ENCODE peak calls at places on chromosomes 1 and 21, in nine cellular contexts. One of them, this sample, is unnamed. For H3K27me3 and H3K4me1, the result is how much of the 10 kb centered on the place peaks cover.

GRCh38 chr1:7387053-7387861 is 383.8 kb upstream of the VAMP3 start:
- DNase-seq in heart left ventricle: no peak
- DNase-seq in neuronal stem cell: no peak
- DNase-seq in cardiac muscle cell: no peak
- DNase-seq in sigmoid colon: peak
- DNase-seq in uterus: no peak
- DNase-seq in psoas muscle: no peak
- DNase-seq in heart right ventricle: peak
- DNase-seq in fibroblast of lung: peak
- DNase-seq in this sample: peak

GRCh38 chr1:153397924-153398651 is 7.2 kb upstream of the S100A8 start:
- DNase-seq in heart left ventricle: no peak
- DNase-seq in neuronal stem cell: no peak
- DNase-seq in cardiac muscle cell: no peak
- DNase-seq in sigmoid colon: no peak
- DNase-seq in uterus: no peak
- DNase-seq in psoas muscle: no peak
- DNase-seq in heart right ventricle: no peak
- DNase-seq in fibroblast of lung: no peak
- DNase-seq in this sample: no peak

GRCh38 chr1:204075116-204075636 is 2.3 kb downstream of the SOX13 start:
- DNase-seq in heart left ventricle: no peak
- DNase-seq in neuronal stem cell: no peak
- DNase-seq in cardiac muscle cell: peak
- DNase-seq in sigmoid colon: no peak
- DNase-seq in uterus: peak
- DNase-seq in psoas muscle: no peak
- DNase-seq in heart right ventricle: no peak
- DNase-seq in fibroblast of lung: no peak
- DNase-seq in this sample: peak

GRCh38 chr1:33500547-33500946 is 28.1 kb downstream of the ZSCAN20 start:
- DNase-seq in heart left ventricle: no peak
- DNase-seq in neuronal stem cell: no peak
- DNase-seq in cardiac muscle cell: no peak
- DNase-seq in sigmoid colon: no peak
- DNase-seq in uterus: no peak
- DNase-seq in psoas muscle: no peak
- DNase-seq in heart right ventricle: no peak
- DNase-seq in fibroblast of lung: no peak
- DNase-seq in this sample: no peak

GRCh38 chr1:14826172-14826636 is 227.7 kb downstream of the KAZN start:
- DNase-seq in heart left ventricle: no peak
- DNase-seq in neuronal stem cell: no peak
- DNase-seq in cardiac muscle cell: no peak
- DNase-seq in sigmoid colon: peak
- DNase-seq in uterus: peak
- DNase-seq in psoas muscle: no peak
- DNase-seq in heart right ventricle: no peak
- DNase-seq in fibroblast of lung: peak
- DNase-seq in this sample: no peak

GRCh38 chr1:78170845-78171244 is 125.1 kb downstream of the GIPC2 start:
- DNase-seq in heart left ventricle: no peak
- DNase-seq in neuronal stem cell: no peak
- DNase-seq in cardiac muscle cell: no peak
- DNase-seq in sigmoid colon: no peak
- DNase-seq in uterus: no peak
- DNase-seq in psoas muscle: no peak
- DNase-seq in heart right ventricle: no peak
- DNase-seq in fibroblast of lung: no peak
- DNase-seq in this sample: no peak

GRCh38 chr1:53311104-53311908 is 16.6 kb downstream of the LRP8 start:
- DNase-seq in heart left ventricle: no peak
- DNase-seq in neuronal stem cell: no peak
- DNase-seq in cardiac muscle cell: no peak
- DNase-seq in sigmoid colon: no peak
- DNase-seq in uterus: no peak
- DNase-seq in psoas muscle: no peak
- DNase-seq in heart right ventricle: no peak
- DNase-seq in fibroblast of lung: no peak
- DNase-seq in this sample: no peak

GRCh38 chr1:29649375-29650040 is 413.2 kb downstream of the PTPRU start:
- DNase-seq in heart left ventricle: no peak
- DNase-seq in neuronal stem cell: no peak
- DNase-seq in cardiac muscle cell: no peak
- DNase-seq in sigmoid colon: no peak
- DNase-seq in uterus: no peak
- DNase-seq in psoas muscle: no peak
- DNase-seq in heart right ventricle: no peak
- DNase-seq in fibroblast of lung: peak
- DNase-seq in this sample: no peak

GRCh38 chr1:56709269-56709880 is 64.3 kb downstream of the PRKAA2 start:
- DNase-seq in heart left ventricle: no peak
- DNase-seq in neuronal stem cell: peak
- DNase-seq in cardiac muscle cell: peak
- DNase-seq in sigmoid colon: no peak
- DNase-seq in uterus: no peak
- DNase-seq in psoas muscle: no peak
- DNase-seq in heart right ventricle: no peak
- DNase-seq in fibroblast of lung: peak
- DNase-seq in this sample: no peak

GRCh38 chr1:1237874-1238701 is 6.1 kb downstream of the B3GALT6 start:
- DNase-seq in heart left ventricle: no peak
- DNase-seq in neuronal stem cell: no peak
- DNase-seq in cardiac muscle cell: no peak
- DNase-seq in sigmoid colon: no peak
- DNase-seq in uterus: no peak
- DNase-seq in psoas muscle: no peak
- DNase-seq in heart right ventricle: no peak
- DNase-seq in fibroblast of lung: no peak
- DNase-seq in this sample: no peak

GRCh38 chr1:201331166-201331565 is 46.3 kb downstream of the TNNT2 start:
- DNase-seq in heart left ventricle: no peak
- DNase-seq in neuronal stem cell: no peak
- DNase-seq in cardiac muscle cell: no peak
- DNase-seq in sigmoid colon: peak
- DNase-seq in uterus: no peak
- DNase-seq in psoas muscle: no peak
- DNase-seq in heart right ventricle: no peak
- DNase-seq in fibroblast of lung: no peak
- DNase-seq in this sample: no peak

GRCh38 chr1:31712625-31713024 is 8.8 kb upstream of the COL16A1 start:
- DNase-seq in heart left ventricle: peak
- DNase-seq in neuronal stem cell: no peak
- DNase-seq in cardiac muscle cell: peak
- DNase-seq in sigmoid colon: peak
- DNase-seq in uterus: peak
- DNase-seq in psoas muscle: peak
- DNase-seq in heart right ventricle: peak
- DNase-seq in fibroblast of lung: peak
- DNase-seq in this sample: peak

GRCh38 chr1:179883739-179884138 is 1.7 kb downstream of the TOR1AIP1 start:
- DNase-seq in heart left ventricle: no peak
- DNase-seq in neuronal stem cell: no peak
- DNase-seq in cardiac muscle cell: peak
- DNase-seq in sigmoid colon: no peak
- DNase-seq in uterus: no peak
- DNase-seq in psoas muscle: no peak
- DNase-seq in heart right ventricle: no peak
- DNase-seq in fibroblast of lung: peak
- DNase-seq in this sample: no peak

GRCh38 chr21:45431781-45432572 is 27.0 kb downstream of the COL18A1 start:
- DNase-seq in heart left ventricle: no peak
- DNase-seq in neuronal stem cell: no peak
- DNase-seq in cardiac muscle cell: no peak
- DNase-seq in sigmoid colon: no peak
- DNase-seq in uterus: no peak
- DNase-seq in psoas muscle: no peak
- DNase-seq in heart right ventricle: no peak
- DNase-seq in fibroblast of lung: peak
- DNase-seq in this sample: peak
- H3K27ac ChIP-seq in heart left ventricle: no peak
- H3K27ac ChIP-seq in neuronal stem cell: no peak
- H3K27ac ChIP-seq in cardiac muscle cell: peak
- H3K27ac ChIP-seq in sigmoid colon: peak
- H3K27ac ChIP-seq in uterus: peak
- H3K27ac ChIP-seq in psoas muscle: no peak
- H3K27ac ChIP-seq in heart right ventricle: peak
- H3K27ac ChIP-seq in fibroblast of lung: no peak
- H3K27ac ChIP-seq in this sample: no peak

DNA sequence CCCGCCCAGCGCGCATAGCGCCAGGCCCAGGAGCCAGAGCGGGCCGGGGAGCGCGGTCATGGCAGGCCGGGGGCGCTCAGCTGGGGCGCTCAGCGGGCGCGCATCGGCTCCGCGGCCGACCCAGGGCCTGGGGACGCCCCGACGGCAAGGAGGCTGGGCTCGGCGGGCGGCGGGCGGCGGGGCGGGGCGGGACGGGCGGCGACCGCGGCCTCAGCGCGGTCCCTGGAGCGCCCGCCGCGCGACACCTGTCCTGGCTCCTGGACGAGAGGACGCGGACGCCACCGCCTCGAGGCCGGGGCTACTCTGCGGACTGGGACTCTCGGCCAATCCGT is 273 bp downstream of the BMP8B start:
- DNase-seq in heart left ventricle: no peak
- DNase-seq in neuronal stem cell: no peak
- DNase-seq in cardiac muscle cell: no peak
- DNase-seq in sigmoid colon: no peak
- DNase-seq in uterus: no peak
- DNase-seq in psoas muscle: no peak
- DNase-seq in heart right ventricle: no peak
- DNase-seq in fibroblast of lung: no peak
- DNase-seq in this sample: no peak
- H3K27me3 ChIP-seq in heart left ventricle: under half
- H3K27me3 ChIP-seq in neuronal stem cell: under half
- H3K27me3 ChIP-seq in cardiac muscle cell: half or more
- H3K27me3 ChIP-seq in sigmoid colon: under half
- H3K27me3 ChIP-seq in uterus: under half
- H3K27me3 ChIP-seq in psoas muscle: under half
- H3K27me3 ChIP-seq in heart right ventricle: under half
- H3K27me3 ChIP-seq in fibroblast of lung: under half
- H3K27me3 ChIP-seq in this sample: under half

GRCh38 chr1:165851034-165851658 is 23.7 kb downstream of the UCK2 start:
- DNase-seq in heart left ventricle: no peak
- DNase-seq in neuronal stem cell: no peak
- DNase-seq in cardiac muscle cell: no peak
- DNase-seq in sigmoid colon: no peak
- DNase-seq in uterus: no peak
- DNase-seq in psoas muscle: no peak
- DNase-seq in heart right ventricle: no peak
- DNase-seq in fibroblast of lung: peak
- DNase-seq in this sample: no peak

GRCh38 chr1:165852896-165853295 is 25.5 kb downstream of the UCK2 start:
- DNase-seq in heart left ventricle: no peak
- DNase-seq in neuronal stem cell: no peak
- DNase-seq in cardiac muscle cell: no peak
- DNase-seq in sigmoid colon: no peak
- DNase-seq in uterus: no peak
- DNase-seq in psoas muscle: no peak
- DNase-seq in heart right ventricle: no peak
- DNase-seq in fibroblast of lung: no peak
- DNase-seq in this sample: no peak

GRCh38 chr1:165847486-165847885 is 20.1 kb downstream of the UCK2 start:
- DNase-seq in heart left ventricle: no peak
- DNase-seq in neuronal stem cell: no peak
- DNase-seq in cardiac muscle cell: no peak
- DNase-seq in sigmoid colon: no peak
- DNase-seq in uterus: no peak
- DNase-seq in psoas muscle: no peak
- DNase-seq in heart right ventricle: no peak
- DNase-seq in fibroblast of lung: no peak
- DNase-seq in this sample: no peak

GRCh38 chr1:165845992-165846748 is 18.8 kb downstream of the UCK2 start:
- DNase-seq in heart left ventricle: no peak
- DNase-seq in neuronal stem cell: no peak
- DNase-seq in cardiac muscle cell: no peak
- DNase-seq in sigmoid colon: no peak
- DNase-seq in uterus: no peak
- DNase-seq in psoas muscle: no peak
- DNase-seq in heart right ventricle: no peak
- DNase-seq in fibroblast of lung: no peak
- DNase-seq in this sample: no peak

DNA sequence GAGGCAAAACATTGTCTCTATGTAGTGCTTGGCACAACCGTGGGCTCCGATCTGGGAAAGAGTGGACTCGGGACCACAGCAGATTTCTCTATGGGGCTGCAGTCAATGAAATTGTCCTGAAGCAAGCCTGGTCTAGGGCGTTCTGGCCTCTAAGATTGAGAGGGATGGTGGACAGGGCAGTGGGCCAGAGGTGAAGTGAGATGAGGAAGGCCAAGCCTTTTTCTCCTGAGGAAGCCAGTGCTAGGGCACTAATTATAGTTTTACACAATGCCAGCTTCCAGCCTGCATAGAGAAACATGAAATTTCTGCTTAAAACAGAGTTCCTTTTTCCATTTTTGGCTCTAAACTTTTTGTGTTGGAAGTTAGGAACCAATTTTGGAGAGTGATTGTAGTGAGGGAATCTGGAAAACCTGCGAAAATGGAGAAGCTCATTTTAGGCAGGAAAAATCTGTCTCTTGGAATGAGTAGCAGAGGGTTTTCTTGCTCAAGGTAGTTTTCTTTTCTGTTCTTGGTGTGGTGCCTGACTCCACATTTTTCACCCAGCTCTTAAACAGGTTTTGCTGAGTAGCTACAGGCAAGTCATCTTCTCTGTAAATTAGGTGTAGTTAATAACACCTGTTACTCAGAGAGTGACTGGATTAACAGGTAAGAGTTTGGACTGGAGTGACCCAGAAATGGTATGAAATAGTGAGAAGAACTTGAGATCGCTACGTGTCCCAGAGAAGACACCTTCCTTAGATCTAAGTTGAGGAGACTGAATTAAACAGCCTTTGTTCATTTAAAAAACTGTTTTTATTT is 22.1 kb downstream of the UCK2 start:
- DNase-seq in heart left ventricle: no peak
- DNase-seq in neuronal stem cell: no peak
- DNase-seq in cardiac muscle cell: no peak
- DNase-seq in sigmoid colon: no peak
- DNase-seq in uterus: no peak
- DNase-seq in psoas muscle: no peak
- DNase-seq in heart right ventricle: no peak
- DNase-seq in fibroblast of lung: no peak
- DNase-seq in this sample: no peak
- H3K4me1 ChIP-seq in heart left ventricle: under half
- H3K4me1 ChIP-seq in neuronal stem cell: under half
- H3K4me1 ChIP-seq in cardiac muscle cell: under half
- H3K4me1 ChIP-seq in sigmoid colon: under half
- H3K4me1 ChIP-seq in uterus: under half
- H3K4me1 ChIP-seq in psoas muscle: under half
- H3K4me1 ChIP-seq in heart right ventricle: under half
- H3K4me1 ChIP-seq in fibroblast of lung: under half
- H3K4me1 ChIP-seq in this sample: under half

DNA sequence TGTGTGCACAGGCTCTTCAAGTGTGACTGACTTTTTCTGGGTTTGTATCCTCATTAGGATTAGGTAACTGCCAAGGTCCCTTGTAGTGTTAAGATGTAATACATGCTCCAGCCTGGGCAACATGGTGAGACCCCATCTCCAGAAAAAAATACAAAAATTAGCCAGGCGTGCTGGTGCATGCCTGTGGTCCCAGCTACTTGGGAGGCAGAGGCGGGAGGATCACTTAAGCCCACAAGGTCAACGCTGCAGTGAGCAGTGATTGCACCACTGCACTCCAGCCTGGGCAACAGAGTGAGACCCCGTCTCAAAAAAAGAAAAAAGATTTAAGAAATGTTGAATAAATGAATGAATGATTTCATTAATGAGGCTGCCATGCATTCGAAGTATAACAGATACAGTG is 15.1 kb downstream of the ZBTB17 start:
- DNase-seq in heart left ventricle: no peak
- DNase-seq in neuronal stem cell: no peak
- DNase-seq in cardiac muscle cell: no peak
- DNase-seq in sigmoid colon: no peak
- DNase-seq in uterus: no peak
- DNase-seq in psoas muscle: no peak
- DNase-seq in heart right ventricle: no peak
- DNase-seq in fibroblast of lung: no peak
- DNase-seq in this sample: no peak
- H3K27ac ChIP-seq in heart left ventricle: no peak
- H3K27ac ChIP-seq in neuronal stem cell: no peak
- H3K27ac ChIP-seq in cardiac muscle cell: no peak
- H3K27ac ChIP-seq in sigmoid colon: no peak
- H3K27ac ChIP-seq in uterus: no peak
- H3K27ac ChIP-seq in psoas muscle: no peak
- H3K27ac ChIP-seq in heart right ventricle: no peak
- H3K27ac ChIP-seq in fibroblast of lung: no peak
- H3K27ac ChIP-seq in this sample: no peak

This sample was measured in right cardiac atrium.